ENCODE peak calls at places on chromosomes 1 and 21, in six cellular contexts. O is cardiac fibroblast; F is activated CD8-positive, alpha-beta memory T cell treated with anti-CD3 and anti-CD28 coated beads for 4 hours; U is Calu3; Z is epithelial cell of esophagus; B is fibroblast of pulmonary artery. H is an unnamed sample.
A peak's percentile ranks its signal among the peaks of the same experiment; 100 is the strongest.

GRCh38 chr1:37410815-37411214 is 63.6 kb upstream of the ZC3H12A start:
- DNase-seq in B (peak; percentile 35), O (peak; percentile 17), F (no peak), U (peak; percentile 23), Z (peak; percentile 49), H (peak; percentile 22)

GRCh38 chr21:43359081-43359822 is 67.7 kb downstream of the SIK1 start:
- DNase-seq in O (no peak), B (no peak), Z (no peak), U (no peak), F (no peak), H (no peak)

GRCh38 chr21:44727757-44728156 is 16.4 kb upstream of the TSPEAR start:
- DNase-seq in B (no peak), F (no peak), U (no peak), Z (no peak), O (no peak), H (no peak)

GRCh38 chr1:113768916-113769598 is 9.8 kb upstream of the PHTF1 start:
- DNase-seq in F (no peak), U (no peak), B (no peak), O (no peak), Z (no peak), H (no peak)

GRCh38 chr1:202411421-202411820 is 62.9 kb downstream of the PPP1R12B start:
- DNase-seq in O (peak; percentile 26), U (no peak), F (no peak), Z (no peak), B (peak; percentile 17), H (peak; percentile 39)

GRCh38 chr1:16090076-16090826 is 16.8 kb upstream of the FAM131C start:
- DNase-seq in F (no peak), Z (no peak), U (no peak), B (no peak), O (no peak), H (no peak)

GRCh38 chr1:156838972-156839371 is 19.9 kb downstream of the INSRR start:
- DNase-seq in U (peak; percentile 47), Z (peak; percentile 30), F (no peak), B (peak; percentile 27), O (peak; percentile 24), H (no peak)

GRCh38 chr1:204566583-204566955 is 50.4 kb downstream of the MDM4 start:
- DNase-seq in Z (no peak), U (no peak), O (no peak), B (no peak), F (no peak), H (no peak)

GRCh38 chr1:205700865-205701401 is 20.6 kb upstream of the SLC45A3 start:
- DNase-seq in Z (no peak), B (peak; percentile 56), U (no peak), O (peak; percentile 61), F (no peak), H (peak; percentile 8)

GRCh38 chr1:161382214-161383019 is 14.7 kb upstream of the CFAP126 start:
- DNase-seq in Z (peak; percentile 77), B (peak; percentile 87), F (no peak), O (peak; percentile 85), U (no peak), H (peak; percentile 89)

GRCh38 chr1:208851376-208851775 is 607.2 kb upstream of the PLXNA2 start:
- DNase-seq in F (no peak), Z (no peak), U (no peak), O (no peak), B (no peak), H (no peak)

GRCh38 chr1:47776554-47777156 is 220.5 kb downstream of the TRABD2B start:
- DNase-seq in O (no peak), Z (no peak), U (no peak), F (no peak), B (no peak), H (no peak)

GRCh38 chr1:95145493-95145892 is 28.3 kb downstream of the TLCD4 start:
- DNase-seq in U (no peak), O (no peak), Z (no peak), B (no peak), F (no peak), H (no peak)

H was measured in amniotic epithelial cell.